ENCODE peak calls at places on chromosomes 1 and 21, in ten cellular contexts. One of them, this sample, is unnamed.

GRCh38 chr1:9121891-9122409 is 7.0 kb downstream of the GPR157 start:
- ATAC-seq in Right ventricle myocardium superior: peak
- ATAC-seq in stimulated activated naive CD8-positive, alpha-beta T cell treated with anti-CD3 and anti-CD28 coated beads, Interleukin-15, Interleukin-2, amounts not matched to agents 100 U/mL and 50 U/mL, for 24 hours: peak
- ATAC-seq in left cardiac atrium: peak
- ATAC-seq in upper lobe of left lung: peak
- ATAC-seq in mucosa of descending colon: peak
- ATAC-seq in T-helper 17 cell: peak
- ATAC-seq in heart right ventricle: peak
- ATAC-seq in PC-3: no peak
- ATAC-seq in GM12878: peak
- ATAC-seq in this sample: no peak

GRCh38 chr1:232138044-232138443 is 491.9 kb downstream of the SIPA1L2 start:
- ATAC-seq in upper lobe of left lung: no peak
- ATAC-seq in PC-3: no peak
- ATAC-seq in stimulated activated naive CD8-positive, alpha-beta T cell treated with anti-CD3 and anti-CD28 coated beads, Interleukin-15, Interleukin-2, amounts not matched to agents 100 U/mL and 50 U/mL, for 24 hours: no peak
- ATAC-seq in left cardiac atrium: no peak
- ATAC-seq in Right ventricle myocardium superior: no peak
- ATAC-seq in T-helper 17 cell: no peak
- ATAC-seq in GM12878: no peak
- ATAC-seq in mucosa of descending colon: no peak
- ATAC-seq in heart right ventricle: no peak
- ATAC-seq in this sample: no peak

GRCh38 chr21:23218667-23219066 is 2220.5 kb downstream of the NCAM2 start:
- ATAC-seq in Right ventricle myocardium superior: no peak
- ATAC-seq in upper lobe of left lung: no peak
- ATAC-seq in GM12878: no peak
- ATAC-seq in mucosa of descending colon: no peak
- ATAC-seq in heart right ventricle: no peak
- ATAC-seq in PC-3: peak
- ATAC-seq in left cardiac atrium: no peak
- ATAC-seq in stimulated activated naive CD8-positive, alpha-beta T cell treated with anti-CD3 and anti-CD28 coated beads, Interleukin-15, Interleukin-2, amounts not matched to agents 100 U/mL and 50 U/mL, for 24 hours: no peak
- ATAC-seq in T-helper 17 cell: no peak
- ATAC-seq in this sample: no peak

GRCh38 chr1:241485554-241485992 is 34.0 kb downstream of the FH start:
- ATAC-seq in stimulated activated naive CD8-positive, alpha-beta T cell treated with anti-CD3 and anti-CD28 coated beads, Interleukin-15, Interleukin-2, amounts not matched to agents 100 U/mL and 50 U/mL, for 24 hours: peak
- ATAC-seq in PC-3: peak
- ATAC-seq in mucosa of descending colon: no peak
- ATAC-seq in GM12878: peak
- ATAC-seq in heart right ventricle: no peak
- ATAC-seq in upper lobe of left lung: no peak
- ATAC-seq in T-helper 17 cell: no peak
- ATAC-seq in Right ventricle myocardium superior: no peak
- ATAC-seq in left cardiac atrium: no peak
- ATAC-seq in this sample: no peak

GRCh38 chr1:87386217-87386790 is 57.6 kb downstream of the LMO4 start:
- ATAC-seq in Right ventricle myocardium superior: no peak
- ATAC-seq in left cardiac atrium: no peak
- ATAC-seq in PC-3: peak
- ATAC-seq in heart right ventricle: no peak
- ATAC-seq in stimulated activated naive CD8-positive, alpha-beta T cell treated with anti-CD3 and anti-CD28 coated beads, Interleukin-15, Interleukin-2, amounts not matched to agents 100 U/mL and 50 U/mL, for 24 hours: no peak
- ATAC-seq in GM12878: no peak
- ATAC-seq in upper lobe of left lung: no peak
- ATAC-seq in T-helper 17 cell: no peak
- ATAC-seq in mucosa of descending colon: peak
- ATAC-seq in this sample: no peak

GRCh38 chr1:22830747-22831340 is 120.2 kb downstream of the EPHB2 start:
- ATAC-seq in Right ventricle myocardium superior: no peak
- ATAC-seq in GM12878: no peak
- ATAC-seq in upper lobe of left lung: no peak
- ATAC-seq in mucosa of descending colon: no peak
- ATAC-seq in heart right ventricle: no peak
- ATAC-seq in stimulated activated naive CD8-positive, alpha-beta T cell treated with anti-CD3 and anti-CD28 coated beads, Interleukin-15, Interleukin-2, amounts not matched to agents 100 U/mL and 50 U/mL, for 24 hours: no peak
- ATAC-seq in T-helper 17 cell: no peak
- ATAC-seq in PC-3: no peak
- ATAC-seq in left cardiac atrium: no peak
- ATAC-seq in this sample: no peak

GRCh38 chr1:1068374-1069060 is 5.6 kb downstream of the RNF223 start:
- ATAC-seq in stimulated activated naive CD8-positive, alpha-beta T cell treated with anti-CD3 and anti-CD28 coated beads, Interleukin-15, Interleukin-2, amounts not matched to agents 100 U/mL and 50 U/mL, for 24 hours: no peak
- ATAC-seq in Right ventricle myocardium superior: no peak
- ATAC-seq in heart right ventricle: no peak
- ATAC-seq in left cardiac atrium: peak
- ATAC-seq in mucosa of descending colon: peak
- ATAC-seq in PC-3: peak
- ATAC-seq in GM12878: peak
- ATAC-seq in T-helper 17 cell: peak
- ATAC-seq in upper lobe of left lung: peak
- ATAC-seq in this sample: no peak

GRCh38 chr1:170666661-170667060 is 2.7 kb downstream of the PRRX1 start:
- ATAC-seq in GM12878: no peak
- ATAC-seq in Right ventricle myocardium superior: no peak
- ATAC-seq in left cardiac atrium: no peak
- ATAC-seq in T-helper 17 cell: no peak
- ATAC-seq in mucosa of descending colon: no peak
- ATAC-seq in PC-3: no peak
- ATAC-seq in stimulated activated naive CD8-positive, alpha-beta T cell treated with anti-CD3 and anti-CD28 coated beads, Interleukin-15, Interleukin-2, amounts not matched to agents 100 U/mL and 50 U/mL, for 24 hours: no peak
- ATAC-seq in upper lobe of left lung: no peak
- ATAC-seq in heart right ventricle: no peak
- ATAC-seq in this sample: no peak

GRCh38 chr1:116763787-116764465 is 9.7 kb downstream of the CD2 start:
- ATAC-seq in Right ventricle myocardium superior: no peak
- ATAC-seq in left cardiac atrium: peak
- ATAC-seq in upper lobe of left lung: peak
- ATAC-seq in stimulated activated naive CD8-positive, alpha-beta T cell treated with anti-CD3 and anti-CD28 coated beads, Interleukin-15, Interleukin-2, amounts not matched to agents 100 U/mL and 50 U/mL, for 24 hours: peak
- ATAC-seq in T-helper 17 cell: peak
- ATAC-seq in PC-3: peak
- ATAC-seq in heart right ventricle: peak
- ATAC-seq in GM12878: peak
- ATAC-seq in mucosa of descending colon: peak
- ATAC-seq in this sample: no peak

GRCh38 chr1:31901838-31902508 is 36.2 kb downstream of the PTP4A2 start:
- ATAC-seq in GM12878: peak
- ATAC-seq in stimulated activated naive CD8-positive, alpha-beta T cell treated with anti-CD3 and anti-CD28 coated beads, Interleukin-15, Interleukin-2, amounts not matched to agents 100 U/mL and 50 U/mL, for 24 hours: peak
- ATAC-seq in mucosa of descending colon: no peak
- ATAC-seq in heart right ventricle: no peak
- ATAC-seq in upper lobe of left lung: no peak
- ATAC-seq in Right ventricle myocardium superior: no peak
- ATAC-seq in PC-3: no peak
- ATAC-seq in left cardiac atrium: no peak
- ATAC-seq in T-helper 17 cell: no peak
- ATAC-seq in this sample: no peak

GRCh38 chr1:147630022-147630421 is 40.3 kb downstream of the ACP6 start:
- ATAC-seq in mucosa of descending colon: no peak
- ATAC-seq in heart right ventricle: no peak
- ATAC-seq in upper lobe of left lung: no peak
- ATAC-seq in PC-3: no peak
- ATAC-seq in left cardiac atrium: no peak
- ATAC-seq in Right ventricle myocardium superior: no peak
- ATAC-seq in GM12878: no peak
- ATAC-seq in T-helper 17 cell: no peak
- ATAC-seq in stimulated activated naive CD8-positive, alpha-beta T cell treated with anti-CD3 and anti-CD28 coated beads, Interleukin-15, Interleukin-2, amounts not matched to agents 100 U/mL and 50 U/mL, for 24 hours: no peak
- ATAC-seq in this sample: no peak

GRCh38 chr1:105591681-105592080 is 1464.8 kb upstream of the PRMT6 start:
- ATAC-seq in Right ventricle myocardium superior: no peak
- ATAC-seq in mucosa of descending colon: no peak
- ATAC-seq in heart right ventricle: no peak
- ATAC-seq in left cardiac atrium: no peak
- ATAC-seq in PC-3: no peak
- ATAC-seq in upper lobe of left lung: no peak
- ATAC-seq in stimulated activated naive CD8-positive, alpha-beta T cell treated with anti-CD3 and anti-CD28 coated beads, Interleukin-15, Interleukin-2, amounts not matched to agents 100 U/mL and 50 U/mL, for 24 hours: no peak
- ATAC-seq in GM12878: no peak
- ATAC-seq in T-helper 17 cell: no peak
- ATAC-seq in this sample: no peak

GRCh38 chr1:92691937-92692336 is 93.0 kb downstream of the EVI5 start:
- ATAC-seq in upper lobe of left lung: no peak
- ATAC-seq in Right ventricle myocardium superior: no peak
- ATAC-seq in heart right ventricle: no peak
- ATAC-seq in mucosa of descending colon: no peak
- ATAC-seq in left cardiac atrium: no peak
- ATAC-seq in T-helper 17 cell: no peak
- ATAC-seq in stimulated activated naive CD8-positive, alpha-beta T cell treated with anti-CD3 and anti-CD28 coated beads, Interleukin-15, Interleukin-2, amounts not matched to agents 100 U/mL and 50 U/mL, for 24 hours: no peak
- ATAC-seq in PC-3: no peak
- ATAC-seq in GM12878: peak
- ATAC-seq in this sample: no peak

GRCh38 chr1:42433324-42433860 is 22.4 kb downstream of the ZMYND12 start:
- ATAC-seq in heart right ventricle: no peak
- ATAC-seq in upper lobe of left lung: no peak
- ATAC-seq in Right ventricle myocardium superior: no peak
- ATAC-seq in PC-3: no peak
- ATAC-seq in mucosa of descending colon: no peak
- ATAC-seq in T-helper 17 cell: no peak
- ATAC-seq in GM12878: no peak
- ATAC-seq in stimulated activated naive CD8-positive, alpha-beta T cell treated with anti-CD3 and anti-CD28 coated beads, Interleukin-15, Interleukin-2, amounts not matched to agents 100 U/mL and 50 U/mL, for 24 hours: no peak
- ATAC-seq in left cardiac atrium: no peak
- ATAC-seq in this sample: no peak

GRCh38 chr1:65059930-65060538 is 88.0 kb upstream of the AK4 start:
- ATAC-seq in mucosa of descending colon: no peak
- ATAC-seq in upper lobe of left lung: peak
- ATAC-seq in left cardiac atrium: peak
- ATAC-seq in Right ventricle myocardium superior: peak
- ATAC-seq in PC-3: no peak
- ATAC-seq in stimulated activated naive CD8-positive, alpha-beta T cell treated with anti-CD3 and anti-CD28 coated beads, Interleukin-15, Interleukin-2, amounts not matched to agents 100 U/mL and 50 U/mL, for 24 hours: no peak
- ATAC-seq in T-helper 17 cell: peak
- ATAC-seq in heart right ventricle: peak
- ATAC-seq in GM12878: peak
- ATAC-seq in this sample: no peak

GRCh38 chr1:228393268-228393699 is 13.4 kb downstream of the TRIM11 start:
- ATAC-seq in GM12878: peak
- ATAC-seq in heart right ventricle: peak
- ATAC-seq in stimulated activated naive CD8-positive, alpha-beta T cell treated with anti-CD3 and anti-CD28 coated beads, Interleukin-15, Interleukin-2, amounts not matched to agents 100 U/mL and 50 U/mL, for 24 hours: no peak
- ATAC-seq in Right ventricle myocardium superior: peak
- ATAC-seq in T-helper 17 cell: no peak
- ATAC-seq in PC-3: peak
- ATAC-seq in left cardiac atrium: peak
- ATAC-seq in mucosa of descending colon: peak
- ATAC-seq in upper lobe of left lung: peak
- ATAC-seq in this sample: peak

GRCh38 chr1:27686223-27686990 is 14.4 kb upstream of the IFI6 start:
- ATAC-seq in left cardiac atrium: no peak
- ATAC-seq in Right ventricle myocardium superior: no peak
- ATAC-seq in stimulated activated naive CD8-positive, alpha-beta T cell treated with anti-CD3 and anti-CD28 coated beads, Interleukin-15, Interleukin-2, amounts not matched to agents 100 U/mL and 50 U/mL, for 24 hours: no peak
- ATAC-seq in GM12878: no peak
- ATAC-seq in heart right ventricle: no peak
- ATAC-seq in PC-3: no peak
- ATAC-seq in T-helper 17 cell: no peak
- ATAC-seq in mucosa of descending colon: peak
- ATAC-seq in upper lobe of left lung: no peak
- ATAC-seq in this sample: no peak

GRCh38 chr1:171506525-171507304 is 21.4 kb downstream of the PRRC2C start:
- ATAC-seq in mucosa of descending colon: no peak
- ATAC-seq in stimulated activated naive CD8-positive, alpha-beta T cell treated with anti-CD3 and anti-CD28 coated beads, Interleukin-15, Interleukin-2, amounts not matched to agents 100 U/mL and 50 U/mL, for 24 hours: peak
- ATAC-seq in Right ventricle myocardium superior: no peak
- ATAC-seq in heart right ventricle: no peak
- ATAC-seq in left cardiac atrium: no peak
- ATAC-seq in GM12878: peak
- ATAC-seq in T-helper 17 cell: peak
- ATAC-seq in PC-3: no peak
- ATAC-seq in upper lobe of left lung: no peak
- ATAC-seq in this sample: no peak